ENCODE peak calls at places on chromosomes 11 and 22, in nine cellular contexts. J, S, A, C, D, T, Z, U and E are unnamed samples.

GRCh38 chr22:50340157-50340879 is 2.8 kb upstream of the PPP6R2 start:
- DNase-seq in J (peak; percentile 41), S (no peak), A (no peak), C (no peak), D (no peak), T (no peak), Z (peak; percentile 20), U (no peak), E (no peak)

GRCh38 chr11:58222730-58223129 is 6.0 kb downstream of the OR10Q1 start:
- DNase-seq in J (no peak), S (no peak), A (no peak), C (no peak), D (peak; percentile 50), T (no peak), Z (peak; percentile 26), U (no peak), E (no peak)

GRCh38 chr22:41561335-41561734 is 525 bp downstream of the CSDC2 start:
- DNase-seq in J (no peak), S (no peak), A (no peak), C (no peak), D (no peak), T (no peak), Z (no peak), U (peak; percentile 38), E (no peak)

GRCh38 chr11:135075740-135076139 is 663.7 kb upstream of the B3GAT1 start:
- DNase-seq in J (peak; percentile 90), S (no peak), A (peak; percentile 14), C (peak; percentile 36), D (peak; percentile 9), T (no peak), Z (peak; percentile 1), U (peak; percentile 46), E (no peak)

GRCh38 chr11:71304491-71304890 is 52.1 kb upstream of the SHANK2 start:
- DNase-seq in J (no peak), S (no peak), A (no peak), C (no peak), D (no peak), T (no peak), Z (no peak), U (no peak), E (peak; percentile 5)

GRCh38 chr11:77141034-77141433 is 13.0 kb downstream of the MYO7A start:
- DNase-seq in J (peak; percentile 49), S (no peak), A (no peak), C (no peak), D (peak; percentile 92), T (no peak), Z (peak; percentile 38), U (no peak), E (no peak)

GRCh38 chr11:114219559-114220349 is 76.4 kb upstream of the NNMT start:
- DNase-seq in J (no peak), S (no peak), A (no peak), C (no peak), D (no peak), T (no peak), Z (no peak), U (peak; percentile 86), E (no peak)

GRCh38 chr11:133821776-133822175 is 23.5 kb downstream of the SPATA19 start:
- DNase-seq in J (peak; percentile 91), S (peak; percentile 73), A (no peak), C (no peak), D (peak; percentile 23), T (peak; percentile 13), Z (no peak), U (peak; percentile 68), E (no peak)

GRCh38 chr11:20221546-20221945 is 61.3 kb upstream of the DBX1 start:
- DNase-seq in J (no peak), S (no peak), A (no peak), C (no peak), D (no peak), T (no peak), Z (no peak), U (no peak), E (no peak)

GRCh38 chr11:134562176-134562575 is 150.1 kb upstream of the B3GAT1 start:
- DNase-seq in J (no peak), S (no peak), A (no peak), C (no peak), D (no peak), T (no peak), Z (no peak), U (no peak), E (peak; percentile 11)

GRCh38 chr11:94170953-94171352 is 42.3 kb downstream of the PANX1 start:
- DNase-seq in J (no peak), S (no peak), A (no peak), C (no peak), D (no peak), T (no peak), Z (no peak), U (no peak), E (no peak)

GRCh38 chr11:44223261-44223660 is 86.7 kb downstream of the ALX4 start:
- DNase-seq in J (no peak), S (no peak), A (no peak), C (no peak), D (no peak), T (no peak), Z (peak; percentile 65), U (no peak), E (no peak)

GRCh38 chr22:43883012-43883661 is 8.7 kb downstream of the PNPLA5 start:
- DNase-seq in J (peak; percentile 84), S (peak; percentile 83), A (peak; percentile 26), C (peak; percentile 40), D (peak; percentile 73), T (peak; percentile 39), Z (peak; percentile 86), U (no peak), E (no peak)